ENCODE peak calls at places on chromosomes 12 and 14, in six cellular contexts. One of them, this sample, is unnamed.

GRCh38 chr12:80189241-80189640 is 89.9 kb downstream of the OTOGL start:
- DNase-seq in lower lobe of right lung: no peak
- DNase-seq in T-helper 1 cell: no peak
- DNase-seq in stimulated activated naive CD8-positive, alpha-beta T cell treated with anti-CD3 and anti-CD28 coated beads, Interleukin-15, amount 100 ng/mL, for 72 hours: no peak
- DNase-seq in effector memory CD4-positive, alpha-beta T cell: no peak
- DNase-seq in naive thymus-derived CD8-positive, alpha-beta T cell: no peak
- DNase-seq in this sample: no peak

GRCh38 chr14:92362781-92363235 is 39.8 kb downstream of the SLC24A4 start:
- DNase-seq in effector memory CD4-positive, alpha-beta T cell: no peak
- DNase-seq in T-helper 1 cell: no peak
- DNase-seq in lower lobe of right lung: no peak
- DNase-seq in stimulated activated naive CD8-positive, alpha-beta T cell treated with anti-CD3 and anti-CD28 coated beads, Interleukin-15, amount 100 ng/mL, for 72 hours: no peak
- DNase-seq in naive thymus-derived CD8-positive, alpha-beta T cell: no peak
- DNase-seq in this sample: no peak

GRCh38 chr14:30242742-30243141 is 315.1 kb upstream of the PRKD1 start:
- DNase-seq in stimulated activated naive CD8-positive, alpha-beta T cell treated with anti-CD3 and anti-CD28 coated beads, Interleukin-15, amount 100 ng/mL, for 72 hours: no peak
- DNase-seq in effector memory CD4-positive, alpha-beta T cell: no peak
- DNase-seq in T-helper 1 cell: no peak
- DNase-seq in naive thymus-derived CD8-positive, alpha-beta T cell: no peak
- DNase-seq in lower lobe of right lung: no peak
- DNase-seq in this sample: no peak

GRCh38 chr12:132237772-132238486 is 91.5 kb downstream of the GALNT9 start:
- DNase-seq in T-helper 1 cell: no peak
- DNase-seq in effector memory CD4-positive, alpha-beta T cell: no peak
- DNase-seq in lower lobe of right lung: peak
- DNase-seq in stimulated activated naive CD8-positive, alpha-beta T cell treated with anti-CD3 and anti-CD28 coated beads, Interleukin-15, amount 100 ng/mL, for 72 hours: no peak
- DNase-seq in naive thymus-derived CD8-positive, alpha-beta T cell: no peak
- DNase-seq in this sample: no peak

GRCh38 chr14:103492572-103492971 is 30.1 kb downstream of the CKB start:
- DNase-seq in naive thymus-derived CD8-positive, alpha-beta T cell: no peak
- DNase-seq in lower lobe of right lung: no peak
- DNase-seq in effector memory CD4-positive, alpha-beta T cell: no peak
- DNase-seq in stimulated activated naive CD8-positive, alpha-beta T cell treated with anti-CD3 and anti-CD28 coated beads, Interleukin-15, amount 100 ng/mL, for 72 hours: no peak
- DNase-seq in T-helper 1 cell: no peak
- DNase-seq in this sample: no peak

GRCh38 chr12:89707992-89708792 is 446 bp downstream of the ATP2B1 start:
- DNase-seq in naive thymus-derived CD8-positive, alpha-beta T cell: no peak
- DNase-seq in stimulated activated naive CD8-positive, alpha-beta T cell treated with anti-CD3 and anti-CD28 coated beads, Interleukin-15, amount 100 ng/mL, for 72 hours: peak
- DNase-seq in T-helper 1 cell: peak
- DNase-seq in lower lobe of right lung: peak
- DNase-seq in effector memory CD4-positive, alpha-beta T cell: no peak
- DNase-seq in this sample: peak

GRCh38 chr14:69643430-69644200 is 32.2 kb downstream of the SUSD6 start:
- DNase-seq in lower lobe of right lung: peak
- DNase-seq in naive thymus-derived CD8-positive, alpha-beta T cell: no peak
- DNase-seq in stimulated activated naive CD8-positive, alpha-beta T cell treated with anti-CD3 and anti-CD28 coated beads, Interleukin-15, amount 100 ng/mL, for 72 hours: peak
- DNase-seq in effector memory CD4-positive, alpha-beta T cell: peak
- DNase-seq in T-helper 1 cell: no peak
- DNase-seq in this sample: no peak

GRCh38 chr12:53844989-53845836 is 93.4 kb upstream of the HOXC13 start:
- DNase-seq in T-helper 1 cell: no peak
- DNase-seq in naive thymus-derived CD8-positive, alpha-beta T cell: no peak
- DNase-seq in lower lobe of right lung: no peak
- DNase-seq in stimulated activated naive CD8-positive, alpha-beta T cell treated with anti-CD3 and anti-CD28 coated beads, Interleukin-15, amount 100 ng/mL, for 72 hours: no peak
- DNase-seq in effector memory CD4-positive, alpha-beta T cell: no peak
- DNase-seq in this sample: no peak

GRCh38 chr14:93729993-93730392 is 58.3 kb downstream of the PRIMA1 start:
- DNase-seq in lower lobe of right lung: no peak
- DNase-seq in naive thymus-derived CD8-positive, alpha-beta T cell: no peak
- DNase-seq in stimulated activated naive CD8-positive, alpha-beta T cell treated with anti-CD3 and anti-CD28 coated beads, Interleukin-15, amount 100 ng/mL, for 72 hours: no peak
- DNase-seq in effector memory CD4-positive, alpha-beta T cell: no peak
- DNase-seq in T-helper 1 cell: no peak
- DNase-seq in this sample: no peak

GRCh38 chr14:52090936-52091335 is 22.1 kb upstream of the NID2 start:
- DNase-seq in lower lobe of right lung: no peak
- DNase-seq in stimulated activated naive CD8-positive, alpha-beta T cell treated with anti-CD3 and anti-CD28 coated beads, Interleukin-15, amount 100 ng/mL, for 72 hours: no peak
- DNase-seq in effector memory CD4-positive, alpha-beta T cell: no peak
- DNase-seq in T-helper 1 cell: no peak
- DNase-seq in naive thymus-derived CD8-positive, alpha-beta T cell: no peak
- DNase-seq in this sample: no peak

GRCh38 chr14:35046751-35047536 is 872 bp downstream of the FAM177A1 start:
- DNase-seq in naive thymus-derived CD8-positive, alpha-beta T cell: no peak
- DNase-seq in lower lobe of right lung: no peak
- DNase-seq in effector memory CD4-positive, alpha-beta T cell: no peak
- DNase-seq in stimulated activated naive CD8-positive, alpha-beta T cell treated with anti-CD3 and anti-CD28 coated beads, Interleukin-15, amount 100 ng/mL, for 72 hours: no peak
- DNase-seq in T-helper 1 cell: no peak
- DNase-seq in this sample: no peak